ENCODE peak calls at places on chromosomes 4 and X, in five cellular contexts. One of them, this sample, is unnamed.

GRCh38 chr4:174686826-174687225 is 142.2 kb downstream of the GLRA3 start:
- DNase-seq in activated T-cell treated with anti-CD3 and anti-CD28 coated beads, Interleukin-2, amount 50 U/mL, for 4 hours: no peak
- DNase-seq in stimulated activated naive CD8-positive, alpha-beta T cell treated with anti-CD3 and anti-CD28 coated beads, Interleukin-15, Interleukin-2, amounts not matched to agents 100 U/mL and 50 U/mL, for 24 hours: no peak
- DNase-seq in GM12864: no peak
- DNase-seq in T47D: no peak
- DNase-seq in this sample: no peak

GRCh38 chrX:103517246-103517645 is 2.0 kb downstream of the RAB40A start:
- DNase-seq in activated T-cell treated with anti-CD3 and anti-CD28 coated beads, Interleukin-2, amount 50 U/mL, for 4 hours: no peak
- DNase-seq in stimulated activated naive CD8-positive, alpha-beta T cell treated with anti-CD3 and anti-CD28 coated beads, Interleukin-15, Interleukin-2, amounts not matched to agents 100 U/mL and 50 U/mL, for 24 hours: no peak
- DNase-seq in GM12864: no peak
- DNase-seq in T47D: no peak
- DNase-seq in this sample: no peak

GRCh38 chrX:72021975-72022374 is 109.7 kb downstream of the RTL5 start:
- DNase-seq in activated T-cell treated with anti-CD3 and anti-CD28 coated beads, Interleukin-2, amount 50 U/mL, for 4 hours: no peak
- DNase-seq in stimulated activated naive CD8-positive, alpha-beta T cell treated with anti-CD3 and anti-CD28 coated beads, Interleukin-15, Interleukin-2, amounts not matched to agents 100 U/mL and 50 U/mL, for 24 hours: peak
- DNase-seq in GM12864: no peak
- DNase-seq in T47D: no peak
- DNase-seq in this sample: no peak

GRCh38 chr4:76376534-76376933 is 44.4 kb downstream of the CCDC158 start:
- DNase-seq in activated T-cell treated with anti-CD3 and anti-CD28 coated beads, Interleukin-2, amount 50 U/mL, for 4 hours: no peak
- DNase-seq in stimulated activated naive CD8-positive, alpha-beta T cell treated with anti-CD3 and anti-CD28 coated beads, Interleukin-15, Interleukin-2, amounts not matched to agents 100 U/mL and 50 U/mL, for 24 hours: no peak
- DNase-seq in GM12864: no peak
- DNase-seq in T47D: no peak
- DNase-seq in this sample: peak

GRCh38 chr4:8410641-8411271 is 29.8 kb downstream of the ACOX3 start:
- DNase-seq in activated T-cell treated with anti-CD3 and anti-CD28 coated beads, Interleukin-2, amount 50 U/mL, for 4 hours: no peak
- DNase-seq in stimulated activated naive CD8-positive, alpha-beta T cell treated with anti-CD3 and anti-CD28 coated beads, Interleukin-15, Interleukin-2, amounts not matched to agents 100 U/mL and 50 U/mL, for 24 hours: no peak
- DNase-seq in GM12864: no peak
- DNase-seq in T47D: no peak
- DNase-seq in this sample: peak

GRCh38 chr4:110411599-110412011 is 64.3 kb upstream of the ENPEP start:
- DNase-seq in activated T-cell treated with anti-CD3 and anti-CD28 coated beads, Interleukin-2, amount 50 U/mL, for 4 hours: no peak
- DNase-seq in stimulated activated naive CD8-positive, alpha-beta T cell treated with anti-CD3 and anti-CD28 coated beads, Interleukin-15, Interleukin-2, amounts not matched to agents 100 U/mL and 50 U/mL, for 24 hours: no peak
- DNase-seq in GM12864: no peak
- DNase-seq in T47D: no peak
- DNase-seq in this sample: peak

GRCh38 chr4:36255575-36255974 is 11.3 kb upstream of the ARAP2 start:
- DNase-seq in activated T-cell treated with anti-CD3 and anti-CD28 coated beads, Interleukin-2, amount 50 U/mL, for 4 hours: peak
- DNase-seq in stimulated activated naive CD8-positive, alpha-beta T cell treated with anti-CD3 and anti-CD28 coated beads, Interleukin-15, Interleukin-2, amounts not matched to agents 100 U/mL and 50 U/mL, for 24 hours: peak
- DNase-seq in GM12864: peak
- DNase-seq in T47D: no peak
- DNase-seq in this sample: no peak

GRCh38 chr4:74111576-74111975 is 12.6 kb upstream of the CXCL2 start:
- DNase-seq in activated T-cell treated with anti-CD3 and anti-CD28 coated beads, Interleukin-2, amount 50 U/mL, for 4 hours: no peak
- DNase-seq in stimulated activated naive CD8-positive, alpha-beta T cell treated with anti-CD3 and anti-CD28 coated beads, Interleukin-15, Interleukin-2, amounts not matched to agents 100 U/mL and 50 U/mL, for 24 hours: no peak
- DNase-seq in GM12864: no peak
- DNase-seq in T47D: no peak
- DNase-seq in this sample: no peak

GRCh38 chrX:129262912-129263311 is 260.4 kb downstream of the SMARCA1 start:
- DNase-seq in activated T-cell treated with anti-CD3 and anti-CD28 coated beads, Interleukin-2, amount 50 U/mL, for 4 hours: no peak
- DNase-seq in stimulated activated naive CD8-positive, alpha-beta T cell treated with anti-CD3 and anti-CD28 coated beads, Interleukin-15, Interleukin-2, amounts not matched to agents 100 U/mL and 50 U/mL, for 24 hours: no peak
- DNase-seq in GM12864: no peak
- DNase-seq in T47D: no peak
- DNase-seq in this sample: no peak

GRCh38 chrX:11321986-11322385 is 28.8 kb downstream of the AMELX start:
- DNase-seq in activated T-cell treated with anti-CD3 and anti-CD28 coated beads, Interleukin-2, amount 50 U/mL, for 4 hours: no peak
- DNase-seq in stimulated activated naive CD8-positive, alpha-beta T cell treated with anti-CD3 and anti-CD28 coated beads, Interleukin-15, Interleukin-2, amounts not matched to agents 100 U/mL and 50 U/mL, for 24 hours: no peak
- DNase-seq in GM12864: no peak
- DNase-seq in T47D: no peak
- DNase-seq in this sample: no peak

GRCh38 chr4:29970626-29971025 is 749.5 kb upstream of the PCDH7 start:
- DNase-seq in activated T-cell treated with anti-CD3 and anti-CD28 coated beads, Interleukin-2, amount 50 U/mL, for 4 hours: no peak
- DNase-seq in stimulated activated naive CD8-positive, alpha-beta T cell treated with anti-CD3 and anti-CD28 coated beads, Interleukin-15, Interleukin-2, amounts not matched to agents 100 U/mL and 50 U/mL, for 24 hours: no peak
- DNase-seq in GM12864: no peak
- DNase-seq in T47D: peak
- DNase-seq in this sample: no peak

GRCh38 chr4:163048447-163048846 is 118.2 kb downstream of the NAF1 start:
- DNase-seq in activated T-cell treated with anti-CD3 and anti-CD28 coated beads, Interleukin-2, amount 50 U/mL, for 4 hours: no peak
- DNase-seq in stimulated activated naive CD8-positive, alpha-beta T cell treated with anti-CD3 and anti-CD28 coated beads, Interleukin-15, Interleukin-2, amounts not matched to agents 100 U/mL and 50 U/mL, for 24 hours: no peak
- DNase-seq in GM12864: no peak
- DNase-seq in T47D: peak
- DNase-seq in this sample: peak

GRCh38 chr4:40608628-40609027 is 21.0 kb downstream of the RBM47 start:
- DNase-seq in activated T-cell treated with anti-CD3 and anti-CD28 coated beads, Interleukin-2, amount 50 U/mL, for 4 hours: no peak
- DNase-seq in stimulated activated naive CD8-positive, alpha-beta T cell treated with anti-CD3 and anti-CD28 coated beads, Interleukin-15, Interleukin-2, amounts not matched to agents 100 U/mL and 50 U/mL, for 24 hours: no peak
- DNase-seq in GM12864: no peak
- DNase-seq in T47D: no peak
- DNase-seq in this sample: no peak

GRCh38 chrX:154602226-154602625 is 16.9 kb downstream of the CTAG1B start:
- DNase-seq in activated T-cell treated with anti-CD3 and anti-CD28 coated beads, Interleukin-2, amount 50 U/mL, for 4 hours: no peak
- DNase-seq in stimulated activated naive CD8-positive, alpha-beta T cell treated with anti-CD3 and anti-CD28 coated beads, Interleukin-15, Interleukin-2, amounts not matched to agents 100 U/mL and 50 U/mL, for 24 hours: no peak
- DNase-seq in GM12864: no peak
- DNase-seq in T47D: no peak
- DNase-seq in this sample: no peak

GRCh38 chr4:27141530-27141929 is 280.9 kb downstream of the STIM2 start:
- DNase-seq in activated T-cell treated with anti-CD3 and anti-CD28 coated beads, Interleukin-2, amount 50 U/mL, for 4 hours: no peak
- DNase-seq in stimulated activated naive CD8-positive, alpha-beta T cell treated with anti-CD3 and anti-CD28 coated beads, Interleukin-15, Interleukin-2, amounts not matched to agents 100 U/mL and 50 U/mL, for 24 hours: no peak
- DNase-seq in GM12864: no peak
- DNase-seq in T47D: no peak
- DNase-seq in this sample: no peak

GRCh38 chrX:28609917-28610613 is 22.8 kb downstream of the IL1RAPL1 start:
- DNase-seq in activated T-cell treated with anti-CD3 and anti-CD28 coated beads, Interleukin-2, amount 50 U/mL, for 4 hours: no peak
- DNase-seq in stimulated activated naive CD8-positive, alpha-beta T cell treated with anti-CD3 and anti-CD28 coated beads, Interleukin-15, Interleukin-2, amounts not matched to agents 100 U/mL and 50 U/mL, for 24 hours: no peak
- DNase-seq in GM12864: no peak
- DNase-seq in T47D: no peak
- DNase-seq in this sample: no peak

GRCh38 chrX:137031517-137032377 is 2.0 kb downstream of the GPR101 start:
- DNase-seq in activated T-cell treated with anti-CD3 and anti-CD28 coated beads, Interleukin-2, amount 50 U/mL, for 4 hours: peak
- DNase-seq in stimulated activated naive CD8-positive, alpha-beta T cell treated with anti-CD3 and anti-CD28 coated beads, Interleukin-15, Interleukin-2, amounts not matched to agents 100 U/mL and 50 U/mL, for 24 hours: peak
- DNase-seq in GM12864: peak
- DNase-seq in T47D: peak
- DNase-seq in this sample: no peak

GRCh38 chrX:108020631-108021030 is 24.2 kb upstream of the VSIG1 start:
- DNase-seq in activated T-cell treated with anti-CD3 and anti-CD28 coated beads, Interleukin-2, amount 50 U/mL, for 4 hours: no peak
- DNase-seq in stimulated activated naive CD8-positive, alpha-beta T cell treated with anti-CD3 and anti-CD28 coated beads, Interleukin-15, Interleukin-2, amounts not matched to agents 100 U/mL and 50 U/mL, for 24 hours: no peak
- DNase-seq in GM12864: no peak
- DNase-seq in T47D: no peak
- DNase-seq in this sample: no peak

GRCh38 chr4:184805462-184806245 is 20.1 kb downstream of the ACSL1 start:
- DNase-seq in activated T-cell treated with anti-CD3 and anti-CD28 coated beads, Interleukin-2, amount 50 U/mL, for 4 hours: no peak
- DNase-seq in stimulated activated naive CD8-positive, alpha-beta T cell treated with anti-CD3 and anti-CD28 coated beads, Interleukin-15, Interleukin-2, amounts not matched to agents 100 U/mL and 50 U/mL, for 24 hours: no peak
- DNase-seq in GM12864: no peak
- DNase-seq in T47D: peak
- DNase-seq in this sample: peak

GRCh38 chr4:152828122-152828521 is 48.4 kb downstream of the ARFIP1 start:
- DNase-seq in activated T-cell treated with anti-CD3 and anti-CD28 coated beads, Interleukin-2, amount 50 U/mL, for 4 hours: no peak
- DNase-seq in stimulated activated naive CD8-positive, alpha-beta T cell treated with anti-CD3 and anti-CD28 coated beads, Interleukin-15, Interleukin-2, amounts not matched to agents 100 U/mL and 50 U/mL, for 24 hours: no peak
- DNase-seq in GM12864: no peak
- DNase-seq in T47D: no peak
- DNase-seq in this sample: no peak

GRCh38 chr4:37977471-37978452 is 17.6 kb downstream of the PTTG2 start:
- DNase-seq in activated T-cell treated with anti-CD3 and anti-CD28 coated beads, Interleukin-2, amount 50 U/mL, for 4 hours: peak
- DNase-seq in stimulated activated naive CD8-positive, alpha-beta T cell treated with anti-CD3 and anti-CD28 coated beads, Interleukin-15, Interleukin-2, amounts not matched to agents 100 U/mL and 50 U/mL, for 24 hours: peak
- DNase-seq in GM12864: no peak
- DNase-seq in T47D: peak
- DNase-seq in this sample: peak

GRCh38 chr4:7559741-7560376 is 125.1 kb upstream of the PSAPL1 start:
- DNase-seq in activated T-cell treated with anti-CD3 and anti-CD28 coated beads, Interleukin-2, amount 50 U/mL, for 4 hours: no peak
- DNase-seq in stimulated activated naive CD8-positive, alpha-beta T cell treated with anti-CD3 and anti-CD28 coated beads, Interleukin-15, Interleukin-2, amounts not matched to agents 100 U/mL and 50 U/mL, for 24 hours: no peak
- DNase-seq in GM12864: no peak
- DNase-seq in T47D: no peak
- DNase-seq in this sample: no peak

GRCh38 chr4:160510925-160511324 is 1408.0 kb downstream of the RAPGEF2 start:
- DNase-seq in activated T-cell treated with anti-CD3 and anti-CD28 coated beads, Interleukin-2, amount 50 U/mL, for 4 hours: no peak
- DNase-seq in stimulated activated naive CD8-positive, alpha-beta T cell treated with anti-CD3 and anti-CD28 coated beads, Interleukin-15, Interleukin-2, amounts not matched to agents 100 U/mL and 50 U/mL, for 24 hours: no peak
- DNase-seq in GM12864: no peak
- DNase-seq in T47D: no peak
- DNase-seq in this sample: no peak

GRCh38 chrX:18354369-18355329 is at the start of gene SCML2:
- DNase-seq in activated T-cell treated with anti-CD3 and anti-CD28 coated beads, Interleukin-2, amount 50 U/mL, for 4 hours: peak
- DNase-seq in stimulated activated naive CD8-positive, alpha-beta T cell treated with anti-CD3 and anti-CD28 coated beads, Interleukin-15, Interleukin-2, amounts not matched to agents 100 U/mL and 50 U/mL, for 24 hours: peak
- DNase-seq in GM12864: no peak
- DNase-seq in T47D: peak
- DNase-seq in this sample: no peak

GRCh38 chr4:69308634-69309033 is 28.4 kb downstream of the UGT2B28 start:
- DNase-seq in activated T-cell treated with anti-CD3 and anti-CD28 coated beads, Interleukin-2, amount 50 U/mL, for 4 hours: no peak
- DNase-seq in stimulated activated naive CD8-positive, alpha-beta T cell treated with anti-CD3 and anti-CD28 coated beads, Interleukin-15, Interleukin-2, amounts not matched to agents 100 U/mL and 50 U/mL, for 24 hours: no peak
- DNase-seq in GM12864: no peak
- DNase-seq in T47D: no peak
- DNase-seq in this sample: no peak

GRCh38 chrX:138925330-138925729 is 213.8 kb upstream of the FGF13 start:
- DNase-seq in activated T-cell treated with anti-CD3 and anti-CD28 coated beads, Interleukin-2, amount 50 U/mL, for 4 hours: no peak
- DNase-seq in stimulated activated naive CD8-positive, alpha-beta T cell treated with anti-CD3 and anti-CD28 coated beads, Interleukin-15, Interleukin-2, amounts not matched to agents 100 U/mL and 50 U/mL, for 24 hours: no peak
- DNase-seq in GM12864: no peak
- DNase-seq in T47D: no peak
- DNase-seq in this sample: no peak

GRCh38 chrX:8629871-8630270 is 102.1 kb downstream of the ANOS1 start:
- DNase-seq in activated T-cell treated with anti-CD3 and anti-CD28 coated beads, Interleukin-2, amount 50 U/mL, for 4 hours: no peak
- DNase-seq in stimulated activated naive CD8-positive, alpha-beta T cell treated with anti-CD3 and anti-CD28 coated beads, Interleukin-15, Interleukin-2, amounts not matched to agents 100 U/mL and 50 U/mL, for 24 hours: no peak
- DNase-seq in GM12864: no peak
- DNase-seq in T47D: no peak
- DNase-seq in this sample: no peak